ENCODE peak calls at places on chromosomes 6 and 20, in ten cellular contexts. Y, Z, R, D, Q, W, I, U, P and T are unnamed samples.

GRCh38 chr6:163688971-163689370 is 274.5 kb downstream of the QKI start:
- DNase-seq in Y (no peak), Z (no peak), R (peak), D (peak), Q (peak), W (no peak), I (no peak), U (no peak), P (peak), T (no peak)

GRCh38 chr6:155883741-155884140 is 428.1 kb upstream of the NOX3 start:
- DNase-seq in Y (no peak), Z (no peak), R (peak), D (peak), Q (peak), W (no peak), I (peak), U (no peak), P (no peak), T (no peak)

GRCh38 chr6:20686142-20686541 is 151.9 kb downstream of the CDKAL1 start:
- DNase-seq in Y (no peak), Z (no peak), R (no peak), D (no peak), Q (no peak), W (no peak), I (no peak), U (no peak), P (no peak), T (no peak)

GRCh38 chr6:130252527-130253237 is 29.9 kb upstream of the SAMD3 start:
- DNase-seq in Y (no peak), Z (no peak), R (peak), D (no peak), Q (no peak), W (no peak), I (no peak), U (no peak), P (peak), T (no peak)

GRCh38 chr6:167342879-167343610 is 18.2 kb downstream of the TTLL2 start:
- DNase-seq in Y (no peak), Z (no peak), R (no peak), D (no peak), Q (no peak), W (no peak), I (no peak), U (no peak), P (no peak), T (no peak)

GRCh38 chr6:74356385-74356784 is 660.4 kb downstream of the CD109 start:
- DNase-seq in Y (no peak), Z (no peak), R (peak), D (peak), Q (peak), W (no peak), I (peak), U (no peak), P (no peak), T (no peak)

GRCh38 chr6:1617466-1618304 is 8.0 kb downstream of the FOXC1 start:
- DNase-seq in Y (no peak), Z (no peak), R (no peak), D (no peak), Q (no peak), W (no peak), I (no peak), U (no peak), P (no peak), T (no peak)

GRCh38 chr6:44253307-44254101 is 3.8 kb downstream of the SLC35B2 start:
- DNase-seq in Y (no peak), Z (no peak), R (no peak), D (no peak), Q (peak), W (peak), I (no peak), U (no peak), P (no peak), T (no peak)

GRCh38 chr6:75349262-75349984 is 64.8 kb upstream of the TMEM30A start:
- DNase-seq in Y (no peak), Z (peak), R (no peak), D (peak), Q (peak), W (peak), I (peak), U (no peak), P (no peak), T (no peak)

GRCh38 chr6:31567531-31568370 is 4.3 kb upstream of the LTA start:
- DNase-seq in Y (no peak), Z (no peak), R (no peak), D (no peak), Q (no peak), W (no peak), I (no peak), U (no peak), P (no peak), T (no peak)

GRCh38 chr6:80132942-80133517 is 26.6 kb downstream of the BCKDHB start:
- DNase-seq in Y (no peak), Z (no peak), R (peak), D (peak), Q (peak), W (peak), I (peak), U (peak), P (peak), T (peak)

GRCh38 chr6:13262302-13263006 is 65.9 kb downstream of the TBC1D7 start:
- DNase-seq in Y (no peak), Z (no peak), R (no peak), D (no peak), Q (peak), W (no peak), I (no peak), U (no peak), P (no peak), T (no peak)

GRCh38 chr6:156963712-156964700 is 186.8 kb downstream of the ARID1B start:
- DNase-seq in Y (no peak), Z (no peak), R (peak), D (peak), Q (peak), W (peak), I (peak), U (no peak), P (no peak), T (no peak)

GRCh38 chr20:39910536-39910935 is 778.5 kb downstream of the MAFB start:
- DNase-seq in Y (no peak), Z (no peak), R (no peak), D (no peak), Q (peak), W (no peak), I (no peak), U (no peak), P (no peak), T (no peak)

GRCh38 chr20:56722042-56722441 is 92.9 kb downstream of the TFAP2C start:
- DNase-seq in Y (peak), Z (no peak), R (no peak), D (no peak), Q (no peak), W (no peak), I (no peak), U (no peak), P (no peak), T (no peak)

GRCh38 chr20:5085380-5085779 is 34.4 kb downstream of the PCNA start:
- DNase-seq in Y (no peak), Z (no peak), R (no peak), D (no peak), Q (no peak), W (no peak), I (no peak), U (no peak), P (no peak), T (no peak)

GRCh38 chr20:20018366-20018765 is 1.2 kb downstream of the NAA20 start:
- DNase-seq in Y (no peak), Z (no peak), R (no peak), D (no peak), Q (no peak), W (no peak), I (no peak), U (no peak), P (no peak), T (no peak)

GRCh38 chr20:9985773-9986172 is 49.0 kb upstream of the ANKEF1 start:
- DNase-seq in Y (no peak), Z (no peak), R (peak), D (no peak), Q (no peak), W (no peak), I (no peak), U (no peak), P (peak), T (no peak)

GRCh38 chr6:13813011-13813410 is 1.3 kb downstream of the MCUR1 start:
- DNase-seq in Y (no peak), Z (no peak), R (peak), D (no peak), Q (no peak), W (no peak), I (no peak), U (no peak), P (no peak), T (no peak)

GRCh38 chr20:53706511-53707031 is 112.9 kb upstream of the ZNF217 start:
- DNase-seq in Y (no peak), Z (no peak), R (no peak), D (peak), Q (peak), W (peak), I (peak), U (peak), P (peak), T (peak)

GRCh38 chr6:132936641-132937040 is 122.3 kb downstream of the RPS12 start:
- DNase-seq in Y (no peak), Z (no peak), R (no peak), D (no peak), Q (no peak), W (no peak), I (no peak), U (no peak), P (no peak), T (no peak)

GRCh38 chr20:52500150-52500549 is 308.6 kb upstream of the ZFP64 start:
- DNase-seq in Y (no peak), Z (no peak), R (no peak), D (no peak), Q (no peak), W (peak), I (no peak), U (no peak), P (no peak), T (no peak)

GRCh38 chr6:15431762-15432495 is 186.1 kb downstream of the JARID2 start:
- DNase-seq in Y (no peak), Z (peak), R (peak), D (peak), Q (no peak), W (peak), I (peak), U (no peak), P (no peak), T (no peak)

GRCh38 chr6:124670801-124671200 is 291.4 kb upstream of the RNF217 start:
- DNase-seq in Y (no peak), Z (no peak), R (no peak), D (no peak), Q (no peak), W (no peak), I (no peak), U (no peak), P (no peak), T (no peak)

GRCh38 chr6:42454428-42454791 is 2.7 kb upstream of the TRERF1 start:
- DNase-seq in Y (no peak), Z (no peak), R (no peak), D (no peak), Q (peak), W (peak), I (peak), U (no peak), P (no peak), T (no peak)

GRCh38 chr6:35087361-35088280 is 53.5 kb downstream of the TCP11 start:
- DNase-seq in Y (no peak), Z (peak), R (no peak), D (no peak), Q (no peak), W (peak), I (no peak), U (no peak), P (no peak), T (no peak)

GRCh38 chr6:156434049-156434794 is 343.0 kb upstream of the ARID1B start:
- DNase-seq in Y (no peak), Z (no peak), R (no peak), D (no peak), Q (no peak), W (no peak), I (no peak), U (no peak), P (no peak), T (no peak)

GRCh38 chr20:38658879-38659612 is 57.4 kb downstream of the ARHGAP40 start:
- DNase-seq in Y (no peak), Z (no peak), R (peak), D (no peak), Q (peak), W (peak), I (no peak), U (no peak), P (no peak), T (no peak)

GRCh38 chr6:109999740-110000139 is 21.6 kb downstream of the GPR6 start:
- DNase-seq in Y (no peak), Z (no peak), R (no peak), D (no peak), Q (no peak), W (no peak), I (no peak), U (no peak), P (no peak), T (no peak)

GRCh38 chr6:31597006-31597405 is 4.2 kb upstream of the NCR3 start:
- DNase-seq in Y (no peak), Z (no peak), R (no peak), D (peak), Q (peak), W (no peak), I (no peak), U (no peak), P (no peak), T (peak)

GRCh38 chr6:149909701-149910470 is 12.0 kb upstream of the RAET1E start:
- DNase-seq in Y (no peak), Z (peak), R (no peak), D (no peak), Q (no peak), W (no peak), I (no peak), U (no peak), P (no peak), T (no peak)

GRCh38 chr20:64084209-64085152 is at the start of gene LKAAEAR1:
- DNase-seq in Y (no peak), Z (no peak), R (no peak), D (no peak), Q (peak), W (peak), I (no peak), U (no peak), P (no peak), T (no peak)
- H3K4me3 ChIP-seq in Y (peak), Z (peak), R (peak), D (peak), Q (peak), W (peak), I (no peak), U (peak), P (peak), T (peak)

GRCh38 chr6:170279977-170280688 is 10.7 kb downstream of the DLL1 start:
- DNase-seq in Y (no peak), Z (peak), R (peak), D (peak), Q (peak), W (peak), I (no peak), U (no peak), P (no peak), T (no peak)
- H3K4me3 ChIP-seq in Y (peak), Z (peak), R (peak), D (peak), Q (peak), W (no peak), I (no peak), U (peak), P (peak), T (no peak)

GRCh38 chr6:27558028-27558724 is 85.3 kb upstream of the ZNF184 start:
- DNase-seq in Y (no peak), Z (no peak), R (no peak), D (no peak), Q (peak), W (no peak), I (no peak), U (no peak), P (no peak), T (no peak)

GRCh38 chr6:27556406-27556805 is 83.5 kb upstream of the ZNF184 start:
- DNase-seq in Y (no peak), Z (no peak), R (no peak), D (no peak), Q (no peak), W (no peak), I (no peak), U (no peak), P (no peak), T (no peak)

GRCh38 chr6:27565839-27566779 is 93.2 kb upstream of the ZNF184 start:
- DNase-seq in Y (no peak), Z (no peak), R (peak), D (no peak), Q (no peak), W (peak), I (no peak), U (no peak), P (no peak), T (no peak)

DNA sequence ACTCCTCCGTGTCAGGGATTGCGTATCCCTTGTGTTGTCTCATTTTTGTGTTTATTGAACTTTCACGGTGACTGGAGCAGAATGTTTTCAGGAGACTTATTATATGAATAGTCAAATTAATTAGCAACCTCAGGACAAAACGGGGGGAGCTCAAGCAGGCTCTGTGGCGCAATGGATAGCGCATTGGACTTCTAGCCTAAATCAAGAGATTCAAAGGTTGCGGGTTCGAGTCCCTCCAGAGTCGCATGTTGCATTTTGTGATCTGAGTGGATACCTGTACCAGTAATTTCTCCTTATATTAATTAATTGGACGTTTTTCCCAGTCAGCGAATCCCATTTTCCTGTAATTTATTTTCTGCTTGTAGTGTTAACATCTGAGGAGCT is 89.1 kb upstream of the ZNF184 start:
- DNase-seq in Y (no peak), Z (no peak), R (no peak), D (no peak), Q (no peak), W (no peak), I (no peak), U (no peak), P (no peak), T (no peak)
- H3K4me3 ChIP-seq in Y (no peak), Z (no peak), R (no peak), D (no peak), Q (no peak), W (no peak), I (no peak), U (no peak), P (no peak), T (no peak)

GRCh38 chr6:3911130-3911529 is 62.0 kb downstream of the FAM50B start:
- DNase-seq in Y (no peak), Z (no peak), R (no peak), D (no peak), Q (peak), W (no peak), I (no peak), U (no peak), P (no peak), T (no peak)
- H3K4me3 ChIP-seq in Y (peak), Z (no peak), R (no peak), D (no peak), Q (no peak), W (no peak), I (peak), U (no peak), P (peak), T (no peak)

GRCh38 chr6:3419624-3420272 is 37.1 kb downstream of the SLC22A23 start:
- DNase-seq in Y (no peak), Z (no peak), R (peak), D (peak), Q (peak), W (peak), I (peak), U (peak), P (peak), T (no peak)

GRCh38 chr6:3423439-3424184 is 33.2 kb downstream of the SLC22A23 start:
- DNase-seq in Y (no peak), Z (no peak), R (no peak), D (no peak), Q (no peak), W (no peak), I (no peak), U (no peak), P (no peak), T (no peak)

GRCh38 chr6:3422457-3422816 is 34.4 kb downstream of the SLC22A23 start:
- DNase-seq in Y (no peak), Z (no peak), R (no peak), D (no peak), Q (no peak), W (no peak), I (no peak), U (no peak), P (no peak), T (no peak)

GRCh38 chr6:3421145-3421544 is 35.7 kb downstream of the SLC22A23 start:
- DNase-seq in Y (no peak), Z (no peak), R (no peak), D (no peak), Q (no peak), W (no peak), I (no peak), U (no peak), P (no peak), T (no peak)

DNA sequence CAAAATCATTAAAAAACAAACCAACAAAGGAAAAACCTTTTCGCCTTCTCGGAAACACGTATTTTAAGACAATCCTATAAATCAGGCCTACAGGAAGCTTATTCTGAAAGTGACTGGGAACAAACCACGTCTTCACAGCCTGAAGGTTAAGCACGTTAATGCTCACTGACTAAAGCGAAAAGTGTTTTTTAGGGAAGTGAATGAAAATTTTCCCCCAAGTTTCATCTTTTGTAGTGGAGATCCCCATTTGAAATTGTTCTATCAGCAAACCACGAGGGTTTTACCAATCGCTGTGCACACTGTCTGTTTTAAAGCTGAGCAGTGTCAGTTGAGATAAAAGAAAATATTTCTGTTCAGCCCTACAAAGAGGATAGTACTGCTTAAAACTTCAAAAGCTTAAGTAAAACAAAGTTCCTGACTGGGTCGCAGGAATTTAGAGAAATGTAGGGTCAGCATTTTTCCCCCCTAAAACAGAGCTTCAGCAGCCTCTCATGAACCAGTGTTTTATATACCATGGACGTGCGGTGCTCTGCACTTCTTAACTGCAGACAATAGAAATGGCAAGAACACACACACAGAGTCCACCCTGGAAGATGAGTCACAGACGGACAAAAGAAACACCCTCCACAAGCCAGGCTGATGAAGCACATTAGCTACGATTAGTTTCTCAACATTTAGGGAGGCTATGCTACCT is 34.9 kb downstream of the SLC22A23 start:
- DNase-seq in Y (no peak), Z (no peak), R (peak), D (peak), Q (peak), W (peak), I (peak), U (peak), P (peak), T (no peak)
- H3K4me3 ChIP-seq in Y (no peak), Z (no peak), R (no peak), D (no peak), Q (no peak), W (no peak), I (no peak), U (no peak), P (no peak), T (no peak)

GRCh38 chr6:104612541-104612940 is 247.2 kb downstream of the HACE1 start:
- DNase-seq in Y (no peak), Z (no peak), R (no peak), D (no peak), Q (no peak), W (no peak), I (no peak), U (no peak), P (no peak), T (no peak)

GRCh38 chr6:104617541-104618072 is 242.1 kb downstream of the HACE1 start:
- DNase-seq in Y (no peak), Z (no peak), R (no peak), D (no peak), Q (no peak), W (no peak), I (no peak), U (no peak), P (no peak), T (no peak)

GRCh38 chr6:104614394-104614793 is 245.3 kb downstream of the HACE1 start:
- DNase-seq in Y (no peak), Z (no peak), R (no peak), D (no peak), Q (no peak), W (no peak), I (no peak), U (no peak), P (no peak), T (no peak)

DNA sequence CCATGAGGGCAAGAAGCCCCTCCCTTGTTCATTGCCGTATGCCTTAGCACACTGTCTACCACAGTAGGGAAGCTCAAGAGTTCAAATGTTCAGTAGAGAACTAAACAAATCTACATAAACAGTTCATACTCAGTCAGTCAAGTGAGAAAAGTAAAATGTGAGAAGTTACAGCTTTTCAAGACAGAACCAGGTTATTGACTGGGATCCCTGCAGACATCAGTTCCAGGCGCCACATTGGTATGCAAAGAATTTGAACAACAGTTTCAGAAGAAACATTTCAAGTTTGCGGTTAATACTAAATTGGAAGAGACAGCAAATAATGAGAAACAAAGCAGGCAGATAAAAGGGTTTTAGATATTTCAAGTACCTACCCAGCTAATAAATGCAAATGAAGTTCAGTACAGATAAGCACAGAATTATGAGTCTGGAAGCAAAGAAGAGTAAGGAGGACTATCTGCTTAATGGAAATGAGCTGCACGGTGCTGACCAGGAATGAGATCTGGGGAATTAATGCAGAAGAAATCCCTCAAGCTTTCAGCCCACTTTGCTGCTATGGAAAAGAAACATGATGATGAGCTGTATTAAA is 246.2 kb downstream of the HACE1 start:
- DNase-seq in Y (no peak), Z (no peak), R (no peak), D (no peak), Q (no peak), W (no peak), I (peak), U (no peak), P (no peak), T (no peak)
- H3K4me3 ChIP-seq in Y (no peak), Z (no peak), R (no peak), D (no peak), Q (no peak), W (no peak), I (no peak), U (no peak), P (no peak), T (no peak)